ENCODE peak calls at places on chromosome 13, in seven cellular contexts. H is HFFc6; M is AG04449; V is activated CD8-positive, alpha-beta memory T cell treated with anti-CD3 and anti-CD28 coated beads for 1 hour; E is HL-60; C is Peyer's patch; F is SK-N-SH. U is an unnamed sample.

GRCh38 chr13:109454167-109454917 is 332.0 kb downstream of the IRS2 start:
- DNase-seq in M (peak), V (no peak), C (no peak), H (peak), F (no peak), E (no peak), U (no peak)

GRCh38 chr13:26299168-26299788 is 45.3 kb downstream of the CDK8 start:
- DNase-seq in F (no peak), C (no peak), V (no peak), E (no peak), H (no peak), M (no peak), U (no peak)

GRCh38 chr13:90302113-90302512 is 1045.4 kb upstream of the MIR17HG start:
- DNase-seq in E (no peak), F (no peak), H (peak), V (no peak), M (no peak), C (no peak), U (peak)

GRCh38 chr13:49690133-49690989 is 925 bp downstream of the EBPL start:
- DNase-seq in M (no peak), V (no peak), E (peak), C (no peak), F (peak), H (peak), U (peak)

GRCh38 chr13:112712451-112712881 is 22.6 kb downstream of the ATP11A start:
- DNase-seq in C (peak), F (no peak), M (no peak), H (no peak), V (no peak), E (no peak), U (no peak)

GRCh38 chr13:76980075-76980718 is 11.7 kb upstream of the CLN5 start:
- DNase-seq in C (peak), M (no peak), F (peak), E (no peak), H (peak), V (peak), U (no peak)

GRCh38 chr13:76856141-76856571 is 30.0 kb downstream of the KCTD12 start:
- DNase-seq in V (no peak), E (no peak), F (no peak), H (peak), C (no peak), M (no peak), U (peak)

GRCh38 chr13:21486322-21486721 is 27.2 kb upstream of the ZDHHC20 start:
- DNase-seq in F (no peak), C (no peak), E (no peak), H (peak), V (no peak), M (no peak), U (no peak)

GRCh38 chr13:109500146-109500773 is 286.1 kb downstream of the IRS2 start:
- DNase-seq in C (no peak), H (no peak), V (no peak), E (no peak), M (no peak), F (peak), U (no peak)

GRCh38 chr13:23754506-23754905 is 134.7 kb downstream of the MIPEP start:
- DNase-seq in F (no peak), H (no peak), M (no peak), E (no peak), V (no peak), C (no peak), U (no peak)

GRCh38 chr13:44989941-44990340 is 603 bp downstream of the GPALPP1 start:
- DNase-seq in F (peak), H (no peak), M (no peak), C (no peak), E (no peak), V (no peak), U (no peak)

GRCh38 chr13:44271915-44272341 is 101.7 kb upstream of the SERP2 start:
- DNase-seq in H (no peak), C (no peak), M (no peak), F (peak), V (no peak), E (no peak), U (no peak)

GRCh38 chr13:24159362-24159761 is 1.2 kb upstream of the SPATA13 start:
- DNase-seq in F (no peak), M (no peak), H (no peak), C (no peak), V (no peak), E (no peak), U (no peak)

GRCh38 chr13:112522578-112522977 is 65.4 kb downstream of the TUBGCP3 start:
- DNase-seq in M (no peak), H (peak), E (no peak), C (no peak), V (no peak), F (no peak), U (no peak)

GRCh38 chr13:80339841-80340642 is 884 bp downstream of the SPRY2 start:
- DNase-seq in H (peak), E (no peak), F (peak), V (no peak), C (peak), M (no peak), U (no peak)

GRCh38 chr13:51589793-51590192 is 5.5 kb downstream of the WDFY2 start:
- DNase-seq in H (no peak), F (peak), V (no peak), C (no peak), E (no peak), M (no peak), U (no peak)

GRCh38 chr13:106530209-106530906 is 5.1 kb downstream of the EFNB2 start:
- DNase-seq in H (no peak), V (no peak), C (no peak), F (no peak), M (no peak), E (no peak), U (no peak)

GRCh38 chr13:111062305-111062704 is 52.8 kb upstream of the ARHGEF7 start:
- DNase-seq in M (no peak), F (no peak), H (no peak), E (no peak), V (no peak), C (no peak), U (no peak)

GRCh38 chr13:42110410-42111155 is 62.1 kb downstream of the DGKH start:
- DNase-seq in V (no peak), M (peak), H (peak), E (peak), F (peak), C (no peak), U (peak)

GRCh38 chr13:67736646-67737420 is 506.7 kb upstream of the PCDH9 start:
- DNase-seq in V (no peak), M (no peak), F (peak), C (no peak), H (no peak), E (no peak), U (peak)

GRCh38 chr13:33146843-33147611 is 130.8 kb downstream of the KL start:
- DNase-seq in M (no peak), C (no peak), E (no peak), F (no peak), H (no peak), V (no peak), U (no peak)

GRCh38 chr13:22592515-22592914 is 588.3 kb upstream of the SGCG start:
- DNase-seq in V (no peak), E (no peak), C (no peak), H (no peak), M (no peak), F (no peak), U (no peak)

GRCh38 chr13:30112602-30113435 is 194.5 kb downstream of the KATNAL1 start:
- DNase-seq in H (peak), V (peak), E (peak), C (peak), M (peak), F (peak), U (peak)

GRCh38 chr13:24264976-24265375 is 44.4 kb upstream of the C1QTNF9 start:
- DNase-seq in M (no peak), C (no peak), E (no peak), H (no peak), V (peak), F (no peak), U (no peak)

GRCh38 chr13:58463841-58464240 is 832.3 kb downstream of the PCDH17 start:
- DNase-seq in V (no peak), E (no peak), F (no peak), M (no peak), H (no peak), C (no peak), U (no peak)

GRCh38 chr13:79870766-79871165 is 389.8 kb downstream of the NDFIP2 start:
- DNase-seq in F (no peak), V (no peak), E (no peak), M (no peak), C (no peak), H (no peak), U (no peak)

GRCh38 chr13:20391597-20392452 is 133.8 kb downstream of the CRYL1 start:
- DNase-seq in H (no peak), M (no peak), F (peak), V (no peak), C (no peak), E (no peak), U (no peak)

GRCh38 chr13:38382946-38383345 is 33.3 kb downstream of the UFM1 start:
- DNase-seq in M (no peak), E (no peak), H (no peak), C (no peak), F (no peak), V (no peak), U (no peak)

GRCh38 chr13:98509271-98510155 is 67.4 kb downstream of the STK24 start:
- DNase-seq in H (peak), V (peak), F (no peak), E (peak), C (peak), M (peak), U (peak)